ENCODE peak calls at places on chromosomes 2 and 18, in seven cellular contexts. X is body of pancreas; H is endodermal cell; L is CD4-positive, alpha-beta T cell; P is heart right ventricle; N is A549; G is gastrocnemius medialis. I is an unnamed sample.
A peak's percentile ranks its signal among the peaks of the same experiment; 100 is the strongest.

GRCh38 chr2:38375711-38376345 is 1.2 kb downstream of the ATL2 start:
- DNase-seq in N (no peak), L (no peak), P (peak; percentile 54), X (no peak), H (no peak), G (peak; percentile 72), I (no peak)

GRCh38 chr18:46469186-46469915 is 187.7 kb downstream of the LOXHD1 start:
- DNase-seq in G (no peak), P (no peak), X (no peak), N (no peak), L (no peak), H (peak; percentile 59), I (peak; percentile 36)

GRCh38 chr2:241031436-241032165 is 33.2 kb downstream of the SNED1 start:
- DNase-seq in N (no peak), H (no peak), X (no peak), P (no peak), L (no peak), G (no peak), I (no peak)

GRCh38 chr18:48330016-48330991 is 78.9 kb downstream of the ZBTB7C start:
- DNase-seq in L (no peak), N (peak; percentile 32), H (no peak), P (no peak), G (no peak), X (no peak), I (no peak)

GRCh38 chr18:12948055-12948804 is 419 bp downstream of the SEH1L start:
- DNase-seq in L (peak; percentile 98), N (peak; percentile 53), X (peak; percentile 92), G (peak; percentile 88), P (peak; percentile 96), H (peak; percentile 95), I (peak; percentile 88)

GRCh38 chr2:71243548-71244301 is 16.8 kb upstream of the PAIP2B start:
- DNase-seq in N (no peak), X (peak; percentile 33), L (no peak), H (peak; percentile 40), P (peak; percentile 73), G (peak; percentile 88), I (no peak)

GRCh38 chr2:61775956-61776570 is 77.8 kb downstream of the FAM161A start:
- DNase-seq in N (no peak), L (no peak), P (no peak), X (no peak), G (no peak), H (no peak), I (no peak)

GRCh38 chr2:227805578-227805977 is 8.1 kb upstream of the CCL20 start:
- DNase-seq in L (no peak), G (no peak), P (no peak), N (no peak), X (no peak), H (no peak), I (peak; percentile 67)

GRCh38 chr2:196955036-196955435 is 28.5 kb upstream of the PGAP1 start:
- DNase-seq in P (no peak), G (no peak), X (no peak), N (no peak), L (no peak), H (no peak), I (no peak)

GRCh38 chr2:241869087-241869961 is at the start of gene RTP5:
- DNase-seq in X (no peak), L (no peak), P (no peak), N (no peak), G (no peak), H (no peak), I (no peak)

GRCh38 chr2:38181802-38182517 is 106.0 kb upstream of the CYP1B1 start:
- DNase-seq in X (no peak), P (no peak), L (no peak), N (no peak), G (no peak), H (no peak), I (no peak)

GRCh38 chr18:56795381-56795780 is 144.2 kb downstream of the WDR7 start:
- DNase-seq in H (no peak), X (no peak), N (no peak), L (no peak), P (no peak), G (no peak), I (no peak)

GRCh38 chr2:123144082-123144481 is 881.0 kb upstream of the CNTNAP5 start:
- DNase-seq in P (no peak), G (no peak), X (no peak), H (no peak), N (no peak), L (no peak), I (no peak)

GRCh38 chr2:76478636-76479035 is 767.9 kb upstream of the GCFC2 start:
- DNase-seq in H (no peak), L (no peak), G (no peak), X (no peak), N (no peak), P (no peak), I (peak; percentile 98)

GRCh38 chr2:160408575-160409291 is 84.9 kb downstream of the RBMS1 start:
- DNase-seq in N (no peak), L (no peak), G (no peak), H (peak; percentile 74), P (no peak), X (no peak), I (no peak)

GRCh38 chr2:68569604-68570003 is 73.8 kb upstream of the PROKR1 start:
- DNase-seq in H (no peak), X (no peak), P (no peak), N (no peak), L (no peak), G (no peak), I (no peak)

GRCh38 chr2:240523451-240524281 is 34.1 kb downstream of the ANKMY1 start:
- DNase-seq in X (no peak), L (no peak), H (peak; percentile 18), G (no peak), P (no peak), N (no peak), I (no peak)

GRCh38 chr2:191748050-191748449 is 70.1 kb downstream of the NABP1 start:
- DNase-seq in G (no peak), L (no peak), H (no peak), N (no peak), X (no peak), P (no peak), I (no peak)

GRCh38 chr2:131085646-131086045 is 7.6 kb downstream of the FAM168B start:
- DNase-seq in L (no peak), G (no peak), X (no peak), H (no peak), P (no peak), N (no peak), I (no peak)

GRCh38 chr2:52877703-52878102 is 889.9 kb upstream of the CHAC2 start:
- DNase-seq in H (no peak), N (no peak), G (no peak), P (no peak), L (no peak), X (no peak), I (no peak)

GRCh38 chr2:98908909-98909308 is 27.1 kb downstream of the CRACDL start:
- DNase-seq in G (no peak), P (no peak), L (no peak), H (peak; percentile 29), X (no peak), N (no peak), I (no peak)

DNA sequence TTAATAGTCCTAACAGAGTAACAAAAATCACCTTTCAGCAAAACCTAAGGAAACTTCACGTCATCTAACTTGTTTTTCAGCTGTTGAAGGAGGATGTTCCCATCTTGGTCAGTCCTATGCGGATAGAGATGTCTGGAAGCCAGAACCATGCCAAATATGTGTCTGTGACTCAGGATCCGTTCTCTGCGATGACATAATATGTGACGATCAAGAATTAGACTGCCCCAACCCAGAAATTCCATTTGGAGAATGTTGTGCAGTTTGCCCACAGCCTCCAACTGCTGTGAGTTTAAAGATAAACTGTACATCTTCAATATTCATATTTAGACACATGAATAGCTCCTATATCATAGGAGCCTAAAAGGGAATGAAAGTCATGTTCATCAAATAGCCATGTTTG is 10.5 kb downstream of the COL3A1 start:
- DNase-seq in G (peak; percentile 38), L (no peak), X (no peak), H (no peak), P (no peak), N (no peak), I (no peak)
- H3K27ac ChIP-seq in G (peak overlapping the region; percentile 76), L (no peak overlapping the region), X (no peak overlapping the region), H (no peak overlapping the region), P (peak overlapping the region; percentile 58), N (no peak overlapping the region), I (no peak overlapping the region)

GRCh38 chr2:150983498-150983897 is 278.2 kb downstream of the RBM43 start:
- DNase-seq in H (no peak), G (no peak), P (no peak), L (no peak), X (no peak), N (no peak), I (no peak)
- H3K27ac ChIP-seq in H (no peak overlapping the region), G (no peak overlapping the region), P (no peak overlapping the region), L (no peak overlapping the region), X (no peak overlapping the region), N (no peak overlapping the region), I (no peak overlapping the region)

GRCh38 chr2:20401495-20401855 is 45.4 kb upstream of the RHOB start:
- DNase-seq in P (no peak), X (no peak), H (no peak), N (no peak), L (no peak), G (no peak), I (no peak)
- H3K27ac ChIP-seq in P (no peak overlapping the region), X (no peak overlapping the region), H (no peak overlapping the region), N (no peak overlapping the region), L (no peak overlapping the region), G (no peak overlapping the region), I (no peak overlapping the region)

DNA sequence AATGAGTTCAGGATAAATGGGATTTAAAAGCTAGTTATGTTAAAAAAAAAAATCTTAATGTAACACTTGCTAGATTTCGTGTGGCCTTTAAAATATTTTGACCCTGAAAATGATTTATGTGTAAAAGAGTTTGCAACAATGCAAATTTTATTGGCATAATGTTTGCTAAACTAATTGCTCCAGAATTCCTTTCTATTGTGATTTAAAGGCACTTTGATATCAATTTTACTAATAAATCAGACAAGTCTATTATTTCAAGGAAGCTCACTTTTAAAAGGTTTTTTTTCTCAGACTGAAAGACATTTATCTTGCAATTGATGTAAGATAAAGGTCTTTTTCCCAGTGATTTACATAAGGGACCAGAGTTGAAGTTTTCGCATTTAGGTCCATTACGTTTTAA is 17.5 kb downstream of the AP1S3 start:
- DNase-seq in N (no peak), H (no peak), P (no peak), L (no peak), X (no peak), G (no peak), I (no peak)
- H3K27ac ChIP-seq in N (peak overlapping the region; percentile 2), H (no peak overlapping the region), P (no peak overlapping the region), L (no peak overlapping the region), X (no peak overlapping the region), G (no peak overlapping the region), I (no peak overlapping the region)

GRCh38 chr2:168802825-168803726 is 639 bp downstream of the NOSTRIN start:
- DNase-seq in G (no peak), L (no peak), H (no peak), P (no peak), X (peak; percentile 51), N (no peak), I (no peak)
- H3K27ac ChIP-seq in G (peak overlapping the region; percentile 67), L (no peak overlapping the region), H (no peak overlapping the region), P (peak overlapping the region; percentile 81), X (peak overlapping the region; percentile 86), N (peak overlapping the region; percentile 51), I (no peak overlapping the region)

DNA sequence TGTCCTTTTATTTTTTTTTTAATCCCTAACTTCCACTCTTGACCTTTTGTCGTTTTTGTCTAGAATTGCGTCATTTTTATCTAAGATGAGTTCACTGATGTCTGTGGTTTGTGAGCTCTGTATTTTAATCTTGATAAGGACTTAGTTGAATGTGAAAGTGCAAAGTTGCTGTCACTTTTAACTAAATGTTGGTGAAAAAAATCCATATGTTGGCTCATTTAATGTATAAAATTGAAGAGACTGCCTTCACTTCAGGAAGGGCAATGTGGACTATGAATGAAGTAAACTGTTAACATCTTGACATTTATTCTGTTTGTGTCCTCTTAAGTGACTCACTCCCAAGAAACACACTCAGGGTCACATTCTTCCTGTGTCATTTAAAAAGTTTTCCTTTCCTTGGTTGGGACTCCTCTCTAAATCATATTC is 256.6 kb upstream of the RASGRP3 start:
- DNase-seq in L (no peak), X (no peak), H (no peak), G (no peak), P (no peak), N (no peak), I (no peak)
- H3K27ac ChIP-seq in L (no peak overlapping the region), X (no peak overlapping the region), H (no peak overlapping the region), G (no peak overlapping the region), P (no peak overlapping the region), N (peak overlapping the region; percentile 73), I (no peak overlapping the region)

I was measured in SJCRH30.